ENCODE peak calls at places on chromosomes 6 and 20, in six cellular contexts. R, Q, L, J, D and K are unnamed samples.

GRCh38 chr20:4018015-4018748 is 2.8 kb upstream of the RNF24 start:
- DNase-seq in R (no peak), J (no peak), L (no peak), D (no peak), Q (no peak), K (no peak)

GRCh38 chr6:51214442-51214841 is 395.8 kb downstream of the TFAP2B start:
- DNase-seq in D (no peak), J (no peak), Q (no peak), L (no peak), R (peak), K (no peak)

GRCh38 chr6:123306334-123306733 is 310.3 kb downstream of the CLVS2 start:
- DNase-seq in J (no peak), D (no peak), L (no peak), Q (no peak), R (peak), K (peak)

GRCh38 chr20:8385247-8385646 is 253.2 kb downstream of the PLCB1 start:
- DNase-seq in D (peak), L (no peak), Q (peak), R (peak), J (peak), K (no peak)

GRCh38 chr6:147776631-147777030 is 268.1 kb downstream of the SAMD5 start:
- DNase-seq in J (no peak), L (no peak), R (no peak), Q (no peak), D (no peak), K (no peak)

GRCh38 chr6:16625319-16626240 is 135.7 kb downstream of the ATXN1 start:
- DNase-seq in L (no peak), Q (no peak), D (peak), J (peak), R (no peak), K (no peak)

GRCh38 chr6:126748141-126748540 is 370.3 kb upstream of the RSPO3 start:
- DNase-seq in L (no peak), Q (no peak), D (no peak), R (no peak), J (no peak), K (no peak)

GRCh38 chr6:34234667-34235604 is 1.7 kb upstream of the HMGA1 start:
- DNase-seq in D (no peak), Q (peak), R (peak), J (no peak), L (peak), K (peak)

GRCh38 chr6:151239603-151240035 is at the start of gene AKAP12:
- DNase-seq in R (peak), Q (peak), L (peak), J (peak), D (peak), K (no peak)

GRCh38 chr20:57736738-57737347 is 27.0 kb upstream of the PMEPA1 start:
- DNase-seq in L (no peak), D (no peak), J (no peak), Q (no peak), R (no peak), K (no peak)

GRCh38 chr6:30357678-30358339 is 12.9 kb downstream of the RPP21 start:
- DNase-seq in R (peak), L (peak), Q (peak), D (peak), J (peak), K (peak)

GRCh38 chr20:561437-562231 is 18.0 kb upstream of the CSNK2A1 start:
- DNase-seq in R (peak), Q (peak), L (peak), J (peak), D (peak), K (peak)

GRCh38 chr20:14951707-14952106 is 614.3 kb upstream of the FLRT3 start:
- DNase-seq in L (no peak), J (peak), R (peak), D (no peak), Q (no peak), K (no peak)

GRCh38 chr6:129472239-129472638 is 237.7 kb downstream of the ARHGAP18 start:
- DNase-seq in R (peak), J (no peak), L (no peak), Q (no peak), D (no peak), K (no peak)

GRCh38 chr6:114733596-114733995 is 390.8 kb upstream of the HS3ST5 start:
- DNase-seq in L (no peak), J (no peak), R (no peak), Q (no peak), D (no peak), K (no peak)

GRCh38 chr6:53426544-53427270 is 78.0 kb upstream of the ELOVL5 start:
- DNase-seq in D (no peak), L (no peak), J (no peak), R (no peak), Q (no peak), K (no peak)

GRCh38 chr6:19408331-19408730 is 428.8 kb upstream of the ID4 start:
- DNase-seq in Q (no peak), L (no peak), R (no peak), J (no peak), D (no peak), K (no peak)

GRCh38 chr6:16535564-16535963 is 225.7 kb downstream of the ATXN1 start:
- DNase-seq in D (no peak), R (no peak), L (no peak), Q (no peak), J (no peak), K (no peak)

GRCh38 chr6:42511803-42512422 is 51.9 kb upstream of the UBR2 start:
- DNase-seq in Q (no peak), J (peak), D (peak), L (no peak), R (no peak), K (no peak)

GRCh38 chr20:22901164-22901563 is 133.9 kb upstream of the SSTR4 start:
- DNase-seq in J (no peak), R (no peak), L (no peak), Q (no peak), D (no peak), K (no peak)

GRCh38 chr20:53524589-53525311 is 68.9 kb downstream of the ZNF217 start:
- DNase-seq in L (no peak), R (no peak), D (no peak), Q (no peak), J (no peak), K (no peak)

GRCh38 chr6:51511081-51511480 is 576.3 kb downstream of the PKHD1 start:
- DNase-seq in D (no peak), J (no peak), R (no peak), Q (no peak), L (no peak), K (no peak)

GRCh38 chr6:156425374-156425773 is 351.8 kb upstream of the ARID1B start:
- DNase-seq in L (no peak), R (no peak), J (peak), Q (no peak), D (peak), K (no peak)

GRCh38 chr6:161168281-161168891 is 105.5 kb downstream of the AGPAT4 start:
- DNase-seq in D (peak), R (peak), L (no peak), J (peak), Q (peak), K (peak)

GRCh38 chr20:5164645-5165399 is 38.0 kb downstream of the CDS2 start:
- DNase-seq in J (no peak), D (no peak), R (no peak), L (no peak), Q (no peak), K (no peak)

GRCh38 chr6:139373928-139374356 is 506 bp downstream of the CITED2 start:
- DNase-seq in L (no peak), Q (no peak), J (no peak), D (no peak), R (no peak), K (no peak)

GRCh38 chr20:39259010-39259803 is 297.1 kb downstream of the DHX35 start:
- DNase-seq in Q (peak), D (no peak), L (no peak), R (no peak), J (peak), K (no peak)

GRCh38 chr6:92559611-92560010 is 859.7 kb downstream of the EPHA7 start:
- DNase-seq in D (no peak), J (no peak), Q (no peak), R (peak), L (no peak), K (no peak)

GRCh38 chr6:82033631-82034211 is 213.8 kb downstream of the IBTK start:
- DNase-seq in R (no peak), D (peak), Q (no peak), J (peak), L (no peak), K (no peak)

GRCh38 chr6:24775520-24776058 is 852 bp downstream of the GMNN start:
- DNase-seq in D (peak), Q (no peak), J (peak), R (no peak), L (no peak), K (no peak)

GRCh38 chr6:119608994-119609393 is 259.4 kb upstream of the MAN1A1 start:
- DNase-seq in L (no peak), R (peak), Q (peak), D (no peak), J (no peak), K (no peak)

GRCh38 chr6:87938287-87938686 is 109.4 kb upstream of the SPACA1 start:
- DNase-seq in R (no peak), Q (no peak), D (no peak), J (peak), L (no peak), K (no peak)

GRCh38 chr6:164037165-164037564 is 622.6 kb downstream of the QKI start:
- DNase-seq in L (no peak), Q (no peak), J (no peak), D (no peak), R (no peak), K (no peak)

GRCh38 chr20:50248104-50248631 is 57.5 kb downstream of the CEBPB start:
- DNase-seq in Q (no peak), J (peak), R (no peak), L (no peak), D (peak), K (no peak)

GRCh38 chr6:142518126-142518525 is 216.3 kb downstream of the ADGRG6 start:
- DNase-seq in Q (no peak), L (no peak), D (no peak), J (no peak), R (peak), K (no peak)

GRCh38 chr20:8967641-8968245 is 101.1 kb upstream of the PLCB4 start:
- DNase-seq in D (no peak), Q (no peak), L (no peak), J (no peak), R (no peak), K (no peak)

GRCh38 chr20:46872315-46873211 is 22.1 kb upstream of the EYA2 start:
- DNase-seq in D (peak), L (no peak), R (no peak), J (no peak), Q (no peak), K (no peak)

GRCh38 chr6:5045417-5045816 is 39.7 kb upstream of the PPP1R3G start:
- DNase-seq in Q (no peak), D (peak), J (no peak), L (no peak), R (no peak), K (no peak)

GRCh38 chr20:49187330-49188100 is 619 bp downstream of the STAU1 start:
- DNase-seq in R (peak), D (no peak), Q (peak), L (no peak), J (peak), K (peak)
- H3K4ac ChIP-seq in R (peak), D (peak), Q (no peak), L (no peak), J (no peak), K (no peak)

GRCh38 chr6:2877057-2877882 is 25.8 kb downstream of the SERPINB9 start:
- DNase-seq in D (peak), Q (no peak), R (peak), J (peak), L (no peak), K (no peak)
- H2BK120ac ChIP-seq in D (peak), Q (no peak), R (peak), J (peak), L (no peak), K (no peak)

GRCh38 chr6:159099311-159099710 is 54.5 kb upstream of the TAGAP start:
- DNase-seq in R (no peak), D (no peak), L (no peak), J (no peak), Q (no peak), K (no peak)
- H3K27ac ChIP-seq in R (no peak), D (no peak), L (no peak), J (no peak), Q (no peak), K (no peak)

GRCh38 chr6:167027308-167027707 is 28.1 kb downstream of the CEP43 start:
- DNase-seq in Q (no peak), L (no peak), D (no peak), R (no peak), J (no peak), K (no peak)

GRCh38 chr6:167031082-167031709 is 32.0 kb downstream of the CEP43 start:
- DNase-seq in Q (no peak), J (no peak), L (no peak), R (no peak), D (peak), K (no peak)

GRCh38 chr6:167034056-167034455 is 34.9 kb downstream of the CEP43 start:
- DNase-seq in R (no peak), J (no peak), Q (no peak), L (no peak), D (no peak), K (no peak)

DNA sequence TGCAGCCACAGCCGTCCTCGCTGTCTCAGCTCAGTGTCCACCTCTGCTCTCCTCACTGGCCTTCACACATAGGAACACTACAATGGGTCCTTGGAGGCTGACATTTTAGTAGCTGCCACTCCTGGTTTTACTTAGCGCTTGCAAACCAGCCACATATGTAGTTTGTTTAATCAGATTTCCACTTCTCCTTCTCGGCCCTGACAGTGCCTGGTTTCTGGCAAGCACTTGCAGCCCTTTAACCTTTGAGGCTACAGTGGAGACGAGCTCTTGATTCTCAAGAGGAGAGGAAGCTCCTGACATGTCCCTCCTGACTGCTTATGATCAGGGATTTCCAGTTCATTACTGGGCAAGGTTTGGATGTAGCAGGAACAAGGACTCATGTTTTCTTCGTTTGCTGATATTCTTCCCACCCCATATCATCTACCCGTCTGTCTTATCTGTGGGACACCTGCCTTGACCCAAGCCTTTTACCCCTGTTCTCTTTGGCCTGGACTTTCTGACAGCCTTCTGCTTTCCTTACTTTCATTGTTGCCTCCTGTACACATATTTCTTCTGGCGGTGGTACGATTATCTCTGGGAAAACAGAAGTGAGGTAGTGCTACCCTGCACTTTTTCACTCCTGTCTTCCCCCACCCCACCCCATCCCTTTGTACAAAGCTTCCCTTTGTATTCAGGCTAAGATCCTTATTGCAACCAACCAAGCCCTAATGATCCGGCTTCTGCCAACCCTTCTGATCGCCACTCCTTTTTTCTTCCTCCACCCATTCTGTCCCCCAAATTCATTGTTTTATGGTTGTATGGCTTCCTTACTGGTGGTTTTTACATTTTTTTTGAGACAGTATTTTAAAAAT is 31.2 kb downstream of the CEP43 start:
- DNase-seq in J (peak), L (no peak), D (no peak), R (no peak), Q (no peak), K (no peak)
- H3K4ac ChIP-seq in J (no peak), L (no peak), D (no peak), R (no peak), Q (no peak), K (no peak)

GRCh38 chr6:110265273-110265672 is 85.0 kb downstream of the CDC40 start:
- DNase-seq in D (no peak), R (no peak), Q (no peak), J (no peak), L (no peak), K (no peak)

GRCh38 chr6:110271732-110272022 is 86.5 kb downstream of the METTL24 start:
- DNase-seq in Q (no peak), D (no peak), R (no peak), L (no peak), J (no peak), K (no peak)

GRCh38 chr6:110270166-110270565 is 88.0 kb downstream of the METTL24 start:
- DNase-seq in R (peak), L (no peak), Q (peak), J (peak), D (peak), K (peak)
- H2BK120ac ChIP-seq in R (no peak), L (no peak), Q (no peak), J (no peak), D (no peak), K (no peak)

GRCh38 chr20:61857884-61858283 is 207.8 kb downstream of the TAF4 start:
- DNase-seq in J (no peak), Q (no peak), L (no peak), R (no peak), D (no peak), K (no peak)
- H3K27ac ChIP-seq in J (no peak), Q (no peak), L (no peak), R (no peak), D (no peak), K (no peak)